ENCODE peak calls at places on chromosomes 1 and 21, in four cellular contexts. L is GM19239; A is activated T-cell treated with anti-CD3 and anti-CD28 coated beads, Interleukin-2, amount 50 U/mL, for 72 hours; M is GM23248. W is an unnamed sample.

GRCh38 chr1:107875689-107876088 is 89.3 kb downstream of the VAV3 start:
- DNase-seq in L (no peak), A (no peak), M (no peak), W (no peak)

GRCh38 chr1:201999625-202000238 is 10.7 kb upstream of the ELF3 start:
- DNase-seq in L (peak; percentile 38), A (peak; percentile 16), M (peak; percentile 67), W (peak; percentile 67)

GRCh38 chr1:63617450-63617849 is 24.2 kb downstream of the PGM1 start:
- DNase-seq in L (no peak), A (no peak), M (no peak), W (no peak)

GRCh38 chr1:154627247-154628121 is 19.5 kb upstream of the ADAR start:
- DNase-seq in L (peak; percentile 69), A (peak; percentile 91), M (peak; percentile 88), W (peak; percentile 84)

GRCh38 chr1:77322061-77322900 is 40.5 kb downstream of the AK5 start:
- DNase-seq in L (no peak), A (no peak), M (peak; percentile 90), W (no peak)

GRCh38 chr1:21439721-21440629 is at the start of gene NBPF3:
- DNase-seq in L (peak; percentile 83), A (peak; percentile 94), M (peak; percentile 93), W (peak; percentile 90)

GRCh38 chr1:227372662-227373061 is 54.4 kb upstream of the CDC42BPA start:
- DNase-seq in L (no peak), A (no peak), M (peak; percentile 68), W (no peak)

GRCh38 chr1:87790756-87791155 is 462.1 kb downstream of the LMO4 start:
- DNase-seq in L (no peak), A (no peak), M (no peak), W (no peak)

GRCh38 chr1:27473755-27474154 is 16.2 kb downstream of the WASF2 start:
- DNase-seq in L (no peak), A (no peak), M (no peak), W (no peak)

GRCh38 chr21:38460171-38460742 is 38.0 kb downstream of the ERG start:
- DNase-seq in L (no peak), A (no peak), M (peak; percentile 97), W (no peak)

GRCh38 chr1:151508721-151509292 is 2.4 kb upstream of the CGN start:
- DNase-seq in L (no peak), A (no peak), M (no peak), W (no peak)

GRCh38 chr21:36735201-36735515 is 36.2 kb downstream of the SIM2 start:
- DNase-seq in L (no peak), A (no peak), M (no peak), W (no peak)

GRCh38 chr1:156627313-156627880 is 8.2 kb downstream of the HAPLN2 start:
- DNase-seq in L (no peak), A (peak; percentile 26), M (peak; percentile 59), W (peak; percentile 55)

GRCh38 chr1:234083460-234083859 is 179.0 kb downstream of the SLC35F3 start:
- DNase-seq in L (no peak), A (no peak), M (peak; percentile 17), W (no peak)

GRCh38 chr1:64745181-64745985 is 508 bp downstream of the RAVER2 start:
- DNase-seq in L (no peak), A (peak; percentile 8), M (peak; percentile 60), W (peak; percentile 17)

GRCh38 chr1:154474802-154475201 is 27.2 kb upstream of the TDRD10 start:
- DNase-seq in L (no peak), A (no peak), M (peak; percentile 76), W (no peak)

GRCh38 chr1:44423706-44424546 is 18.9 kb downstream of the RNF220 start:
- DNase-seq in L (no peak), A (no peak), M (peak; percentile 60), W (no peak)

GRCh38 chr21:44958471-44959191 is 18.8 kb downstream of the SLX9 start:
- DNase-seq in L (no peak), A (no peak), M (peak; percentile 74), W (no peak)

GRCh38 chr21:42468511-42469131 is 27.4 kb downstream of the RSPH1 start:
- DNase-seq in L (no peak), A (no peak), M (no peak), W (no peak)

GRCh38 chr1:201156346-201156745 is 2.1 kb upstream of the TMEM9 start:
- DNase-seq in L (no peak), A (no peak), M (no peak), W (no peak)

GRCh38 chr1:178310685-178311105 is 186.1 kb downstream of the CLEC20A start:
- DNase-seq in L (peak; percentile 16), A (peak; percentile 1), M (peak; percentile 88), W (peak; percentile 32)

GRCh38 chr1:38670544-38671122 is 188.9 kb downstream of the RRAGC start:
- DNase-seq in L (no peak), A (no peak), M (no peak), W (no peak)

GRCh38 chr21:36783612-36784383 is 84.9 kb downstream of the SIM2 start:
- DNase-seq in L (no peak), A (no peak), M (peak; percentile 79), W (no peak)

GRCh38 chr1:242890211-242890741 is 364.8 kb downstream of the CEP170 start:
- DNase-seq in L (no peak), A (no peak), M (peak; percentile 1), W (no peak)

GRCh38 chr1:226233293-226233692 is 9.8 kb downstream of the MIXL1 start:
- DNase-seq in L (no peak), A (no peak), M (no peak), W (no peak)

GRCh38 chr21:41068411-41069304 is 99.3 kb upstream of the BACE2 start:
- DNase-seq in L (peak; percentile 69), A (peak; percentile 77), M (peak; percentile 78), W (peak; percentile 70)

GRCh38 chr1:9787702-9788101 is 36.1 kb downstream of the CLSTN1 start:
- DNase-seq in L (no peak), A (peak; percentile 68), M (no peak), W (peak; percentile 53)

GRCh38 chr1:109131059-109131458 is 17.1 kb downstream of the ELAPOR1 start:
- DNase-seq in L (no peak), A (no peak), M (no peak), W (no peak)

GRCh38 chr1:109186704-109187071 is 27.0 kb upstream of the SARS1 start:
- DNase-seq in L (no peak), A (no peak), M (peak; percentile 21), W (no peak)

GRCh38 chr1:184827600-184828368 is 73.1 kb upstream of the EDEM3 start:
- DNase-seq in L (no peak), A (no peak), M (peak; percentile 57), W (no peak)

GRCh38 chr1:225448146-225448805 is 20.4 kb upstream of the LBR start:
- DNase-seq in L (no peak), A (no peak), M (no peak), W (no peak)